ENCODE peak calls at places on chromosomes 6 and 20, in nine cellular contexts. One of them, this sample, is unnamed.

GRCh38 chr6:166932116-166932515 is 24.2 kb downstream of the RNASET2 start:
- DNase-seq in mucosa of descending colon: no peak
- DNase-seq in WERI-Rb-1: no peak
- DNase-seq in hepatocyte: no peak
- DNase-seq in cardiac muscle cell: no peak
- DNase-seq in A549: no peak
- DNase-seq in fibroblast of lung: no peak
- DNase-seq in Peyer's patch: no peak
- DNase-seq in upper lobe of right lung: no peak
- DNase-seq in this sample: no peak

GRCh38 chr6:5905431-5906339 is 101.0 kb downstream of the NRN1 start:
- DNase-seq in A549: no peak
- DNase-seq in mucosa of descending colon: peak
- DNase-seq in hepatocyte: peak
- DNase-seq in upper lobe of right lung: no peak
- DNase-seq in fibroblast of lung: peak
- DNase-seq in cardiac muscle cell: peak
- DNase-seq in WERI-Rb-1: peak
- DNase-seq in Peyer's patch: peak
- DNase-seq in this sample: peak

GRCh38 chr6:46989384-46989783 is 52.7 kb downstream of the ADGRF1 start:
- DNase-seq in fibroblast of lung: no peak
- DNase-seq in mucosa of descending colon: peak
- DNase-seq in WERI-Rb-1: no peak
- DNase-seq in hepatocyte: no peak
- DNase-seq in Peyer's patch: peak
- DNase-seq in A549: no peak
- DNase-seq in upper lobe of right lung: no peak
- DNase-seq in cardiac muscle cell: no peak
- DNase-seq in this sample: no peak

GRCh38 chr6:151075005-151075404 is 164.8 kb upstream of the AKAP12 start:
- DNase-seq in upper lobe of right lung: no peak
- DNase-seq in WERI-Rb-1: no peak
- DNase-seq in mucosa of descending colon: no peak
- DNase-seq in cardiac muscle cell: no peak
- DNase-seq in A549: no peak
- DNase-seq in hepatocyte: no peak
- DNase-seq in fibroblast of lung: no peak
- DNase-seq in Peyer's patch: no peak
- DNase-seq in this sample: no peak

GRCh38 chr6:80438728-80439127 is 332.3 kb downstream of the BCKDHB start:
- DNase-seq in Peyer's patch: no peak
- DNase-seq in WERI-Rb-1: no peak
- DNase-seq in A549: peak
- DNase-seq in fibroblast of lung: peak
- DNase-seq in hepatocyte: peak
- DNase-seq in upper lobe of right lung: no peak
- DNase-seq in cardiac muscle cell: peak
- DNase-seq in mucosa of descending colon: no peak
- DNase-seq in this sample: no peak

GRCh38 chr6:49528571-49528970 is 21.9 kb upstream of the C6orf141 start:
- DNase-seq in upper lobe of right lung: no peak
- DNase-seq in Peyer's patch: no peak
- DNase-seq in fibroblast of lung: no peak
- DNase-seq in cardiac muscle cell: no peak
- DNase-seq in hepatocyte: no peak
- DNase-seq in A549: no peak
- DNase-seq in mucosa of descending colon: no peak
- DNase-seq in WERI-Rb-1: no peak
- DNase-seq in this sample: no peak

GRCh38 chr6:3798211-3798909 is 46.8 kb upstream of the PXDC1 start:
- DNase-seq in mucosa of descending colon: no peak
- DNase-seq in A549: no peak
- DNase-seq in fibroblast of lung: no peak
- DNase-seq in WERI-Rb-1: no peak
- DNase-seq in Peyer's patch: peak
- DNase-seq in hepatocyte: no peak
- DNase-seq in cardiac muscle cell: no peak
- DNase-seq in upper lobe of right lung: no peak
- DNase-seq in this sample: no peak

GRCh38 chr6:49772296-49772695 is 14.8 kb downstream of the PGK2 start:
- DNase-seq in Peyer's patch: no peak
- DNase-seq in A549: no peak
- DNase-seq in WERI-Rb-1: no peak
- DNase-seq in hepatocyte: no peak
- DNase-seq in cardiac muscle cell: no peak
- DNase-seq in upper lobe of right lung: no peak
- DNase-seq in fibroblast of lung: no peak
- DNase-seq in mucosa of descending colon: no peak
- DNase-seq in this sample: no peak

GRCh38 chr20:38049800-38050199 is 16.3 kb downstream of the RPRD1B start:
- DNase-seq in mucosa of descending colon: no peak
- DNase-seq in upper lobe of right lung: no peak
- DNase-seq in fibroblast of lung: peak
- DNase-seq in cardiac muscle cell: no peak
- DNase-seq in hepatocyte: no peak
- DNase-seq in A549: no peak
- DNase-seq in Peyer's patch: no peak
- DNase-seq in WERI-Rb-1: no peak
- DNase-seq in this sample: peak

GRCh38 chr6:38095054-38095453 is 275.5 kb downstream of the ZFAND3 start:
- DNase-seq in fibroblast of lung: peak
- DNase-seq in Peyer's patch: no peak
- DNase-seq in WERI-Rb-1: no peak
- DNase-seq in mucosa of descending colon: no peak
- DNase-seq in cardiac muscle cell: peak
- DNase-seq in upper lobe of right lung: no peak
- DNase-seq in hepatocyte: no peak
- DNase-seq in A549: no peak
- DNase-seq in this sample: peak

GRCh38 chr20:5116875-5117274 is 2.9 kb downstream of the PCNA start:
- DNase-seq in fibroblast of lung: no peak
- DNase-seq in mucosa of descending colon: no peak
- DNase-seq in A549: no peak
- DNase-seq in Peyer's patch: no peak
- DNase-seq in hepatocyte: no peak
- DNase-seq in WERI-Rb-1: no peak
- DNase-seq in cardiac muscle cell: no peak
- DNase-seq in upper lobe of right lung: no peak
- DNase-seq in this sample: no peak

GRCh38 chr6:157607317-157608109 is 215.5 kb upstream of the SNX9 start:
- DNase-seq in upper lobe of right lung: no peak
- DNase-seq in Peyer's patch: peak
- DNase-seq in mucosa of descending colon: no peak
- DNase-seq in WERI-Rb-1: no peak
- DNase-seq in hepatocyte: no peak
- DNase-seq in cardiac muscle cell: peak
- DNase-seq in A549: no peak
- DNase-seq in fibroblast of lung: no peak
- DNase-seq in this sample: no peak

GRCh38 chr6:37244430-37245310 is 12.9 kb upstream of the TBC1D22B start:
- DNase-seq in upper lobe of right lung: peak
- DNase-seq in A549: peak
- DNase-seq in cardiac muscle cell: peak
- DNase-seq in fibroblast of lung: peak
- DNase-seq in hepatocyte: peak
- DNase-seq in Peyer's patch: peak
- DNase-seq in mucosa of descending colon: peak
- DNase-seq in WERI-Rb-1: no peak
- DNase-seq in this sample: peak

GRCh38 chr6:4577406-4577805 is 198.8 kb upstream of the CDYL start:
- DNase-seq in WERI-Rb-1: no peak
- DNase-seq in hepatocyte: peak
- DNase-seq in A549: peak
- DNase-seq in Peyer's patch: no peak
- DNase-seq in fibroblast of lung: peak
- DNase-seq in cardiac muscle cell: peak
- DNase-seq in upper lobe of right lung: no peak
- DNase-seq in mucosa of descending colon: peak
- DNase-seq in this sample: peak

GRCh38 chr6:42368156-42368555 is 83.6 kb downstream of the TRERF1 start:
- DNase-seq in fibroblast of lung: no peak
- DNase-seq in A549: no peak
- DNase-seq in cardiac muscle cell: no peak
- DNase-seq in WERI-Rb-1: no peak
- DNase-seq in Peyer's patch: no peak
- DNase-seq in hepatocyte: no peak
- DNase-seq in upper lobe of right lung: peak
- DNase-seq in mucosa of descending colon: no peak
- DNase-seq in this sample: no peak

GRCh38 chr6:109795994-109796555 is 105.0 kb downstream of the FIG4 start:
- DNase-seq in WERI-Rb-1: no peak
- DNase-seq in fibroblast of lung: no peak
- DNase-seq in A549: no peak
- DNase-seq in Peyer's patch: no peak
- DNase-seq in upper lobe of right lung: no peak
- DNase-seq in cardiac muscle cell: peak
- DNase-seq in hepatocyte: no peak
- DNase-seq in mucosa of descending colon: no peak
- DNase-seq in this sample: peak

GRCh38 chr6:52306972-52307849 is 22.7 kb upstream of the MCM3 start:
- DNase-seq in fibroblast of lung: no peak
- DNase-seq in Peyer's patch: no peak
- DNase-seq in cardiac muscle cell: no peak
- DNase-seq in A549: no peak
- DNase-seq in upper lobe of right lung: peak
- DNase-seq in WERI-Rb-1: no peak
- DNase-seq in hepatocyte: peak
- DNase-seq in mucosa of descending colon: no peak
- DNase-seq in this sample: no peak

GRCh38 chr20:57880155-57880648 is 170.4 kb upstream of the PMEPA1 start:
- DNase-seq in upper lobe of right lung: no peak
- DNase-seq in hepatocyte: peak
- DNase-seq in WERI-Rb-1: no peak
- DNase-seq in cardiac muscle cell: no peak
- DNase-seq in fibroblast of lung: no peak
- DNase-seq in A549: no peak
- DNase-seq in Peyer's patch: no peak
- DNase-seq in mucosa of descending colon: peak
- DNase-seq in this sample: peak

GRCh38 chr6:21668794-21669193 is 75.2 kb downstream of the SOX4 start:
- DNase-seq in hepatocyte: no peak
- DNase-seq in fibroblast of lung: no peak
- DNase-seq in A549: no peak
- DNase-seq in upper lobe of right lung: no peak
- DNase-seq in WERI-Rb-1: no peak
- DNase-seq in mucosa of descending colon: no peak
- DNase-seq in Peyer's patch: no peak
- DNase-seq in cardiac muscle cell: no peak
- DNase-seq in this sample: no peak

GRCh38 chr20:5013682-5014447 is 12.6 kb upstream of the SLC23A2 start:
- DNase-seq in upper lobe of right lung: no peak
- DNase-seq in mucosa of descending colon: no peak
- DNase-seq in WERI-Rb-1: no peak
- DNase-seq in hepatocyte: no peak
- DNase-seq in fibroblast of lung: no peak
- DNase-seq in cardiac muscle cell: no peak
- DNase-seq in Peyer's patch: no peak
- DNase-seq in A549: no peak
- DNase-seq in this sample: no peak

GRCh38 chr6:40947876-40948514 is 91.0 kb downstream of the UNC5CL start:
- DNase-seq in Peyer's patch: no peak
- DNase-seq in WERI-Rb-1: no peak
- DNase-seq in A549: no peak
- DNase-seq in cardiac muscle cell: peak
- DNase-seq in upper lobe of right lung: no peak
- DNase-seq in hepatocyte: no peak
- DNase-seq in fibroblast of lung: peak
- DNase-seq in mucosa of descending colon: no peak
- DNase-seq in this sample: peak
- H3K4me3 ChIP-seq in Peyer's patch: no peak
- H3K4me3 ChIP-seq in WERI-Rb-1: no peak
- H3K4me3 ChIP-seq in A549: no peak
- H3K4me3 ChIP-seq in cardiac muscle cell: no peak
- H3K4me3 ChIP-seq in upper lobe of right lung: no peak
- H3K4me3 ChIP-seq in hepatocyte: no peak
- H3K4me3 ChIP-seq in fibroblast of lung: no peak
- H3K4me3 ChIP-seq in mucosa of descending colon: no peak
- H3K4me3 ChIP-seq in this sample: no peak

DNA sequence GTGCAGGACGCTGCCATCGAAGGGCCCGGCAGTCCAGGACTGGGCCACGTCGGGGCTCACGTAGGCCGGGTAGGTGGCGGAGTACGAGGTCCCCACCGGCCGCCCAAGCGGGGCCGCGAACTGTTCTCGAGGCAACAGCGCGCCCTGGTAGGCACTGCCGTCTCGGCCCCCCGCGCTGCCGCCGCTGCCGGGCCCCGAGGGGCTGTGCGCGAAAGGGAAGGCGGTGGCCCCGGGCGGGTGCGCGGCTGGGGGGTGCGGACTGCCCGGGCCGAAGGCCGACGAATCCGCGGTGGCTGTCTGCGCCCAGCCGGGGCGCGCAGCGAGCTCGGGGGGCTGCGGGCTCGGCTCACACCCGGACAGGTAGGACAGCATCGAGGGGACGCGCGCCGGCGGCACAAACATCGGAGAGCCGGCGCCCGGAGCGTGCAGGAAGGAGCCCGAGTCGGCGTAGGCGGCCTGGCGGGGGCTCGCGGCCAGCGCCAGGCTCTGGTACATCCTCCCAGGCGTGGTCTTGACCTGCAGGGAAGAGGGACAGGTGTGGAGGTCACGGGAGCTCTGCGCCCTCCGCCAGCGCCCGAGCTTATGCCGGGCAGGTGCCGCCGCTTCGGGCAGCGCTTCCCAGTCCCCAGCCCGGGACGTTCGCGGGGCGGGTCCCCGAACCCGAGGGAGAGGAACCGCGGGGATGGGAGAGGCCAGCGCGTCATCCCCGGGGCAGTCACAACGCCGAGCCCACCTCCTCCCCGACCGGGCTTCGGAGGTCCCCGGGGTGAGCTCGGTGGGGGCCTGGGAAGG is 572 bp downstream of the GATA5 start:
- DNase-seq in mucosa of descending colon: no peak
- DNase-seq in fibroblast of lung: no peak
- DNase-seq in WERI-Rb-1: no peak
- DNase-seq in hepatocyte: no peak
- DNase-seq in cardiac muscle cell: no peak
- DNase-seq in Peyer's patch: no peak
- DNase-seq in upper lobe of right lung: no peak
- DNase-seq in A549: no peak
- DNase-seq in this sample: no peak
- H3K4me3 ChIP-seq in mucosa of descending colon: no peak
- H3K4me3 ChIP-seq in fibroblast of lung: no peak
- H3K4me3 ChIP-seq in WERI-Rb-1: no peak
- H3K4me3 ChIP-seq in hepatocyte: peak
- H3K4me3 ChIP-seq in cardiac muscle cell: peak
- H3K4me3 ChIP-seq in Peyer's patch: peak
- H3K4me3 ChIP-seq in upper lobe of right lung: peak
- H3K4me3 ChIP-seq in A549: peak
- H3K4me3 ChIP-seq in this sample: no peak

GRCh38 chr20:21509079-21509596 is 4.7 kb downstream of the NKX2-2 start:
- DNase-seq in WERI-Rb-1: no peak
- DNase-seq in Peyer's patch: no peak
- DNase-seq in fibroblast of lung: no peak
- DNase-seq in mucosa of descending colon: no peak
- DNase-seq in A549: no peak
- DNase-seq in cardiac muscle cell: no peak
- DNase-seq in upper lobe of right lung: no peak
- DNase-seq in hepatocyte: no peak
- DNase-seq in this sample: no peak
- H3K4me3 ChIP-seq in WERI-Rb-1: no peak
- H3K4me3 ChIP-seq in Peyer's patch: no peak
- H3K4me3 ChIP-seq in fibroblast of lung: no peak
- H3K4me3 ChIP-seq in mucosa of descending colon: no peak
- H3K4me3 ChIP-seq in A549: no peak
- H3K4me3 ChIP-seq in cardiac muscle cell: no peak
- H3K4me3 ChIP-seq in upper lobe of right lung: no peak
- H3K4me3 ChIP-seq in hepatocyte: no peak
- H3K4me3 ChIP-seq in this sample: no peak

GRCh38 chr6:17884501-17885039 is 102.9 kb downstream of the KIF13A start:
- DNase-seq in cardiac muscle cell: no peak
- DNase-seq in fibroblast of lung: no peak
- DNase-seq in upper lobe of right lung: no peak
- DNase-seq in hepatocyte: no peak
- DNase-seq in WERI-Rb-1: no peak
- DNase-seq in A549: no peak
- DNase-seq in mucosa of descending colon: no peak
- DNase-seq in Peyer's patch: no peak
- DNase-seq in this sample: no peak
- H3K4me3 ChIP-seq in cardiac muscle cell: no peak
- H3K4me3 ChIP-seq in fibroblast of lung: no peak
- H3K4me3 ChIP-seq in upper lobe of right lung: no peak
- H3K4me3 ChIP-seq in hepatocyte: no peak
- H3K4me3 ChIP-seq in WERI-Rb-1: no peak
- H3K4me3 ChIP-seq in A549: no peak
- H3K4me3 ChIP-seq in mucosa of descending colon: no peak
- H3K4me3 ChIP-seq in Peyer's patch: no peak
- H3K4me3 ChIP-seq in this sample: no peak